ENCODE peak calls at places on chromosomes 13 and 19, in four cellular contexts. S is HFF-Myc, Y is Peyer's patch, I is MM.1S. T is an unnamed sample.

GRCh38 chr19:34960103-34960805 is 3.8 kb downstream of the ZNF792 start:
- DNase-seq in S (no peak), Y (no peak), I (no peak), T (no peak)

GRCh38 chr19:39705578-39706188 is 1.4 kb downstream of the LGALS14 start:
- DNase-seq in S (no peak), Y (no peak), I (no peak), T (no peak)

GRCh38 chr19:7083076-7083956 is 13.8 kb downstream of the ZNF557 start:
- DNase-seq in S (no peak), Y (no peak), I (no peak), T (peak)

GRCh38 chr19:1106841-1107654 is 3.3 kb downstream of the GPX4 start:
- DNase-seq in S (no peak), Y (no peak), I (no peak), T (peak)

GRCh38 chr13:111904701-111905608 is 162.0 kb upstream of the SOX1 start:
- DNase-seq in S (no peak), Y (no peak), I (no peak), T (no peak)

GRCh38 chr13:58598241-58598640 is 966.7 kb downstream of the PCDH17 start:
- DNase-seq in S (no peak), Y (no peak), I (no peak), T (no peak)

GRCh38 chr13:106297283-106297682 is 238.2 kb downstream of the EFNB2 start:
- DNase-seq in S (no peak), Y (no peak), I (no peak), T (no peak)

GRCh38 chr19:48615145-48616040 is 517 bp upstream of the FAM83E start:
- DNase-seq in S (no peak), Y (no peak), I (no peak), T (no peak)

GRCh38 chr19:40960780-40961179 is 30.3 kb upstream of the CYP2B6 start:
- DNase-seq in S (no peak), Y (no peak), I (no peak), T (no peak)

GRCh38 chr13:30841161-30841560 is 64.9 kb upstream of the MEDAG start:
- DNase-seq in S (peak), Y (no peak), I (no peak), T (no peak)

GRCh38 chr13:40208517-40208916 is 457.9 kb downstream of the FOXO1 start:
- DNase-seq in S (no peak), Y (peak), I (peak), T (no peak)

GRCh38 chr19:2087621-2088100 is 8.5 kb downstream of the MOB3A start:
- DNase-seq in S (no peak), Y (peak), I (peak), T (no peak)

GRCh38 chr19:33558846-33559245 is 37.3 kb upstream of the PEPD start:
- DNase-seq in S (no peak), Y (no peak), I (no peak), T (peak)

GRCh38 chr13:32861304-32861703 is 154.9 kb upstream of the KL start:
- DNase-seq in S (no peak), Y (no peak), I (no peak), T (no peak)

GRCh38 chr13:97256343-97256783 is 34.2 kb downstream of the MBNL2 start:
- DNase-seq in S (peak), Y (no peak), I (no peak), T (peak)
- H3K4me3 ChIP-seq in S (no peak), Y (no peak), I (no peak), T (no peak)

GRCh38 chr13:109818891-109819290 is 32.5 kb upstream of the IRS2 start:
- DNase-seq in S (peak), Y (no peak), I (no peak), T (peak)

GRCh38 chr13:109816979-109817275 is 30.5 kb upstream of the IRS2 start:
- DNase-seq in S (no peak), Y (no peak), I (no peak), T (no peak)

GRCh38 chr13:109819851-109820250 is 33.5 kb upstream of the IRS2 start:
- DNase-seq in S (no peak), Y (no peak), I (no peak), T (no peak)

GRCh38 chr13:109816112-109816978 is 30.0 kb upstream of the IRS2 start:
- DNase-seq in S (peak), Y (no peak), I (no peak), T (peak)

DNA sequence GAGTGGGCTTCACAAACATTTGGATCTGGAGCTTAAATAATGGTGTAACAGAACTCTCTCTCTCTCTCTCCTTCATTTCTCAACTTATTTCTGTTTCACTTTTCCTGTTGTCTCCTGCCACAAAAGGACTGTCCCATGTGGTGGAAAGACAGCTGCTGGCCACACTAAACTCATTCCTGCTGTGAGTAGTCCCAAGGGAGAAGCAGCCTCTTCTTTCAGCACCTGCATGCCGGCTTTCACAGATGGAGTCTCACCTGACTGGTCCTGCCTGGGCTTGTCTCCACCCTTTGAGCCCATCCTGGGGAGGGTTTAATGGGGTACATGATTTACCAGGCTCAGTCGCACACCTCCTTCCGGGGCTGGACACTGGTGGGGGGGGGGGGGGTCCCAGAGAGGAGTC is 31.8 kb upstream of the IRS2 start:
- DNase-seq in S (no peak), Y (no peak), I (no peak), T (peak)
- TF ChIP-seq CTCF in S (no peak), Y (no peak), I (no peak), T (no peak)

DNA sequence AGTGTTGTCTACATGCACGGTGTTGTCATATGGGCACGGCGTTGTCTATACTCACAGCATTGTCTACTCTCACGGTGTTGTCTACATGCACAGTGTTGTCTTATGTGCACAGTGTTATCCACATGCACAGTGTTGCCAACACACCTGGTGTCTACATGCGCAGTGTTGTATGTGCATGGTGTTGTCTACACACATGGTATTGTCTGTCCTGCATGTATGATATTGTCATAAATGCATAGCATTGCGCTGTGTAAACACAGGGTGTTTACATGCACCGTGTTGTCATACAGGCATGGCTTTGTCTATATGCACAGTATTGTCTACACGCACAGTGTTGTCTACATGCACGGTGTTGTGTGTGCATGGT is 6.8 kb downstream of the ADPRHL1 start:
- DNase-seq in S (no peak), Y (no peak), I (no peak), T (no peak)
- H3K4me3 ChIP-seq in S (no peak), Y (no peak), I (no peak), T (no peak)

DNA sequence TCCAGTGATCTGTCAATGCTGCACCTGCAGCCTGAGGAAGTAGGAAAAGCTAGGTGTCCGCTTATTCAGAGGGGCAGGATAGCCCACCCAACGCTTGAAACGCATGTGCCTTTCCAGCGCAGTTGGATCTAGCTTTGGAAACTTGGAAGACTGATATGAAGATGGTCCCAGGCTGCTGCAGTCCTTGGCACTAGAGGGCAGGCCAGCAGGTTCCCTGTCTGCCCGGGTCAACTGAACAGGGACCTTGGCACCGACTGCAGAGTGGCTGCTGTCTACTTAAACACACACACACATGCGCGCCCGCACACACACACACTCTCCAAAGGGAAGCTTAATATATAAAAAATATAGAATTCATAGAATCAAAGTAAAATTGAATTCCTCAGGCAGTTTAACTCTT is 100.0 kb downstream of the TSHZ3 start:
- DNase-seq in S (no peak), Y (no peak), I (no peak), T (no peak)
- TF ChIP-seq CTCF in S (peak), Y (no peak), I (no peak), T (no peak)

GRCh38 chr13:97191615-97192014 is 30.5 kb upstream of the MBNL2 start:
- DNase-seq in S (no peak), Y (no peak), I (no peak), T (no peak)
- H3K4me3 ChIP-seq in S (no peak), Y (no peak), I (no peak), T (no peak)

GRCh38 chr13:25447396-25447795 is 75.6 kb downstream of the ATP8A2 start:
- DNase-seq in S (no peak), Y (no peak), I (no peak), T (no peak)
- TF ChIP-seq CTCF in S (no peak), Y (no peak), I (no peak), T (no peak)